ENCODE peak calls at places on chromosomes 1 and 21, in eight cellular contexts. One of them, this sample, is unnamed.

GRCh38 chr1:56626546-56626945 is 18.6 kb upstream of the PRKAA2 start:
- DNase-seq in memory B cell: no peak
- DNase-seq in activated T-helper 2 cell treated with anti-CD3 and anti-CD28 coated beads, Interferon-gamma antibody, Interleukin-2, Interleukin-4, amounts not matched to agents 10 μg/mL and 5 μg/mL and 100 μg/mL, durations not matched to agents 14 hours and 24 hours and 36 hours: no peak
- DNase-seq in AG08396: no peak
- DNase-seq in Right ventricle myocardium inferior: no peak
- DNase-seq in substantia nigra: no peak
- DNase-seq in ascending aorta: no peak
- DNase-seq in Peyer's patch: no peak
- DNase-seq in this sample: no peak

GRCh38 chr1:47491341-47491753 is 53.5 kb downstream of the FOXD2 start:
- DNase-seq in activated T-helper 2 cell treated with anti-CD3 and anti-CD28 coated beads, Interferon-gamma antibody, Interleukin-2, Interleukin-4, amounts not matched to agents 10 μg/mL and 5 μg/mL and 100 μg/mL, durations not matched to agents 14 hours and 24 hours and 36 hours: no peak
- DNase-seq in Right ventricle myocardium inferior: peak; percentile 37
- DNase-seq in ascending aorta: no peak
- DNase-seq in substantia nigra: no peak
- DNase-seq in AG08396: no peak
- DNase-seq in Peyer's patch: no peak
- DNase-seq in memory B cell: no peak
- DNase-seq in this sample: no peak

GRCh38 chr1:1374068-1374860 is 743 bp downstream of the AURKAIP1 start:
- DNase-seq in activated T-helper 2 cell treated with anti-CD3 and anti-CD28 coated beads, Interferon-gamma antibody, Interleukin-2, Interleukin-4, amounts not matched to agents 10 μg/mL and 5 μg/mL and 100 μg/mL, durations not matched to agents 14 hours and 24 hours and 36 hours: no peak
- DNase-seq in AG08396: no peak
- DNase-seq in Peyer's patch: no peak
- DNase-seq in ascending aorta: peak; percentile 64
- DNase-seq in substantia nigra: no peak
- DNase-seq in memory B cell: no peak
- DNase-seq in Right ventricle myocardium inferior: peak; percentile 63
- DNase-seq in this sample: peak; percentile 76

GRCh38 chr1:158329807-158330206 is 1.5 kb downstream of the CD1B start:
- DNase-seq in Right ventricle myocardium inferior: no peak
- DNase-seq in AG08396: no peak
- DNase-seq in Peyer's patch: peak; percentile 55
- DNase-seq in memory B cell: no peak
- DNase-seq in ascending aorta: no peak
- DNase-seq in activated T-helper 2 cell treated with anti-CD3 and anti-CD28 coated beads, Interferon-gamma antibody, Interleukin-2, Interleukin-4, amounts not matched to agents 10 μg/mL and 5 μg/mL and 100 μg/mL, durations not matched to agents 14 hours and 24 hours and 36 hours: no peak
- DNase-seq in substantia nigra: no peak
- DNase-seq in this sample: peak; percentile 52

GRCh38 chr21:33266784-33267135 is 593 bp downstream of the IL10RB start:
- DNase-seq in AG08396: peak; percentile 20
- DNase-seq in activated T-helper 2 cell treated with anti-CD3 and anti-CD28 coated beads, Interferon-gamma antibody, Interleukin-2, Interleukin-4, amounts not matched to agents 10 μg/mL and 5 μg/mL and 100 μg/mL, durations not matched to agents 14 hours and 24 hours and 36 hours: no peak
- DNase-seq in Peyer's patch: peak; percentile 67
- DNase-seq in Right ventricle myocardium inferior: no peak
- DNase-seq in substantia nigra: no peak
- DNase-seq in memory B cell: no peak
- DNase-seq in ascending aorta: no peak
- DNase-seq in this sample: peak; percentile 73

GRCh38 chr1:25523512-25523911 is 19.9 kb upstream of the LDLRAP1 start:
- DNase-seq in Right ventricle myocardium inferior: no peak
- DNase-seq in AG08396: no peak
- DNase-seq in memory B cell: no peak
- DNase-seq in substantia nigra: no peak
- DNase-seq in Peyer's patch: no peak
- DNase-seq in activated T-helper 2 cell treated with anti-CD3 and anti-CD28 coated beads, Interferon-gamma antibody, Interleukin-2, Interleukin-4, amounts not matched to agents 10 μg/mL and 5 μg/mL and 100 μg/mL, durations not matched to agents 14 hours and 24 hours and 36 hours: no peak
- DNase-seq in ascending aorta: no peak
- DNase-seq in this sample: no peak

GRCh38 chr1:58881471-58881994 is 97.7 kb upstream of the JUN start:
- DNase-seq in AG08396: peak; percentile 49
- DNase-seq in Peyer's patch: peak; percentile 92
- DNase-seq in Right ventricle myocardium inferior: no peak
- DNase-seq in memory B cell: no peak
- DNase-seq in activated T-helper 2 cell treated with anti-CD3 and anti-CD28 coated beads, Interferon-gamma antibody, Interleukin-2, Interleukin-4, amounts not matched to agents 10 μg/mL and 5 μg/mL and 100 μg/mL, durations not matched to agents 14 hours and 24 hours and 36 hours: no peak
- DNase-seq in substantia nigra: no peak
- DNase-seq in ascending aorta: peak; percentile 81
- DNase-seq in this sample: no peak

GRCh38 chr1:152170287-152170933 is 11.4 kb upstream of the RPTN start:
- DNase-seq in activated T-helper 2 cell treated with anti-CD3 and anti-CD28 coated beads, Interferon-gamma antibody, Interleukin-2, Interleukin-4, amounts not matched to agents 10 μg/mL and 5 μg/mL and 100 μg/mL, durations not matched to agents 14 hours and 24 hours and 36 hours: no peak
- DNase-seq in substantia nigra: no peak
- DNase-seq in Peyer's patch: no peak
- DNase-seq in AG08396: no peak
- DNase-seq in ascending aorta: no peak
- DNase-seq in Right ventricle myocardium inferior: no peak
- DNase-seq in memory B cell: no peak
- DNase-seq in this sample: no peak

GRCh38 chr1:205750683-205751651 is 985 bp upstream of the NUCKS1 start:
- DNase-seq in AG08396: no peak
- DNase-seq in activated T-helper 2 cell treated with anti-CD3 and anti-CD28 coated beads, Interferon-gamma antibody, Interleukin-2, Interleukin-4, amounts not matched to agents 10 μg/mL and 5 μg/mL and 100 μg/mL, durations not matched to agents 14 hours and 24 hours and 36 hours: no peak
- DNase-seq in memory B cell: no peak
- DNase-seq in Peyer's patch: no peak
- DNase-seq in ascending aorta: no peak
- DNase-seq in substantia nigra: no peak
- DNase-seq in Right ventricle myocardium inferior: no peak
- DNase-seq in this sample: peak; percentile 43

GRCh38 chr1:100896481-100896982 is 642 bp downstream of the SLC30A7 start:
- DNase-seq in substantia nigra: no peak
- DNase-seq in memory B cell: peak; percentile 57
- DNase-seq in AG08396: peak; percentile 48
- DNase-seq in ascending aorta: no peak
- DNase-seq in Peyer's patch: peak; percentile 63
- DNase-seq in activated T-helper 2 cell treated with anti-CD3 and anti-CD28 coated beads, Interferon-gamma antibody, Interleukin-2, Interleukin-4, amounts not matched to agents 10 μg/mL and 5 μg/mL and 100 μg/mL, durations not matched to agents 14 hours and 24 hours and 36 hours: peak; percentile 57
- DNase-seq in Right ventricle myocardium inferior: no peak
- DNase-seq in this sample: no peak

GRCh38 chr1:176183618-176184017 is 23.5 kb downstream of the COP1 start:
- DNase-seq in activated T-helper 2 cell treated with anti-CD3 and anti-CD28 coated beads, Interferon-gamma antibody, Interleukin-2, Interleukin-4, amounts not matched to agents 10 μg/mL and 5 μg/mL and 100 μg/mL, durations not matched to agents 14 hours and 24 hours and 36 hours: no peak
- DNase-seq in Right ventricle myocardium inferior: no peak
- DNase-seq in ascending aorta: no peak
- DNase-seq in Peyer's patch: no peak
- DNase-seq in memory B cell: no peak
- DNase-seq in AG08396: no peak
- DNase-seq in substantia nigra: no peak
- DNase-seq in this sample: no peak

GRCh38 chr21:41678944-41679343 is 87.9 kb downstream of the RIPK4 start:
- DNase-seq in Peyer's patch: peak; percentile 96
- DNase-seq in ascending aorta: peak; percentile 92
- DNase-seq in memory B cell: no peak
- DNase-seq in activated T-helper 2 cell treated with anti-CD3 and anti-CD28 coated beads, Interferon-gamma antibody, Interleukin-2, Interleukin-4, amounts not matched to agents 10 μg/mL and 5 μg/mL and 100 μg/mL, durations not matched to agents 14 hours and 24 hours and 36 hours: no peak
- DNase-seq in Right ventricle myocardium inferior: peak; percentile 91
- DNase-seq in substantia nigra: peak; percentile 38
- DNase-seq in AG08396: peak; percentile 92
- DNase-seq in this sample: peak; percentile 95

GRCh38 chr1:167654975-167655575 is 25.0 kb downstream of the RCSD1 start:
- DNase-seq in substantia nigra: no peak
- DNase-seq in Peyer's patch: no peak
- DNase-seq in AG08396: no peak
- DNase-seq in Right ventricle myocardium inferior: no peak
- DNase-seq in memory B cell: no peak
- DNase-seq in ascending aorta: no peak
- DNase-seq in activated T-helper 2 cell treated with anti-CD3 and anti-CD28 coated beads, Interferon-gamma antibody, Interleukin-2, Interleukin-4, amounts not matched to agents 10 μg/mL and 5 μg/mL and 100 μg/mL, durations not matched to agents 14 hours and 24 hours and 36 hours: no peak
- DNase-seq in this sample: no peak

GRCh38 chr1:164678289-164678688 is 119.3 kb downstream of the PBX1 start:
- DNase-seq in ascending aorta: no peak
- DNase-seq in Peyer's patch: no peak
- DNase-seq in memory B cell: no peak
- DNase-seq in substantia nigra: no peak
- DNase-seq in activated T-helper 2 cell treated with anti-CD3 and anti-CD28 coated beads, Interferon-gamma antibody, Interleukin-2, Interleukin-4, amounts not matched to agents 10 μg/mL and 5 μg/mL and 100 μg/mL, durations not matched to agents 14 hours and 24 hours and 36 hours: no peak
- DNase-seq in Right ventricle myocardium inferior: no peak
- DNase-seq in AG08396: no peak
- DNase-seq in this sample: no peak

GRCh38 chr1:164660415-164661174 is 101.6 kb downstream of the PBX1 start:
- DNase-seq in memory B cell: no peak
- DNase-seq in substantia nigra: no peak
- DNase-seq in AG08396: no peak
- DNase-seq in ascending aorta: no peak
- DNase-seq in Peyer's patch: no peak
- DNase-seq in activated T-helper 2 cell treated with anti-CD3 and anti-CD28 coated beads, Interferon-gamma antibody, Interleukin-2, Interleukin-4, amounts not matched to agents 10 μg/mL and 5 μg/mL and 100 μg/mL, durations not matched to agents 14 hours and 24 hours and 36 hours: peak; percentile 31
- DNase-seq in Right ventricle myocardium inferior: no peak
- DNase-seq in this sample: no peak

GRCh38 chr1:171142451-171143121 is 42.5 kb upstream of the FMO2 start:
- DNase-seq in Right ventricle myocardium inferior: no peak
- DNase-seq in substantia nigra: no peak
- DNase-seq in activated T-helper 2 cell treated with anti-CD3 and anti-CD28 coated beads, Interferon-gamma antibody, Interleukin-2, Interleukin-4, amounts not matched to agents 10 μg/mL and 5 μg/mL and 100 μg/mL, durations not matched to agents 14 hours and 24 hours and 36 hours: no peak
- DNase-seq in AG08396: peak; percentile 23
- DNase-seq in ascending aorta: peak; percentile 75
- DNase-seq in Peyer's patch: peak; percentile 47
- DNase-seq in memory B cell: no peak
- DNase-seq in this sample: no peak

GRCh38 chr1:223328566-223328965 is 35.4 kb downstream of the SUSD4 start:
- DNase-seq in AG08396: no peak
- DNase-seq in activated T-helper 2 cell treated with anti-CD3 and anti-CD28 coated beads, Interferon-gamma antibody, Interleukin-2, Interleukin-4, amounts not matched to agents 10 μg/mL and 5 μg/mL and 100 μg/mL, durations not matched to agents 14 hours and 24 hours and 36 hours: no peak
- DNase-seq in memory B cell: no peak
- DNase-seq in Right ventricle myocardium inferior: no peak
- DNase-seq in ascending aorta: no peak
- DNase-seq in Peyer's patch: no peak
- DNase-seq in substantia nigra: no peak
- DNase-seq in this sample: no peak

GRCh38 chr1:159922499-159923202 is 2.7 kb downstream of the TAGLN2 start:
- DNase-seq in Right ventricle myocardium inferior: peak; percentile 89
- DNase-seq in memory B cell: no peak
- DNase-seq in Peyer's patch: peak; percentile 74
- DNase-seq in AG08396: peak; percentile 60
- DNase-seq in substantia nigra: no peak
- DNase-seq in activated T-helper 2 cell treated with anti-CD3 and anti-CD28 coated beads, Interferon-gamma antibody, Interleukin-2, Interleukin-4, amounts not matched to agents 10 μg/mL and 5 μg/mL and 100 μg/mL, durations not matched to agents 14 hours and 24 hours and 36 hours: no peak
- DNase-seq in ascending aorta: peak; percentile 82
- DNase-seq in this sample: peak; percentile 88

GRCh38 chr21:42787613-42788012 is 91.7 kb downstream of the WDR4 start:
- DNase-seq in Peyer's patch: no peak
- DNase-seq in memory B cell: no peak
- DNase-seq in ascending aorta: no peak
- DNase-seq in activated T-helper 2 cell treated with anti-CD3 and anti-CD28 coated beads, Interferon-gamma antibody, Interleukin-2, Interleukin-4, amounts not matched to agents 10 μg/mL and 5 μg/mL and 100 μg/mL, durations not matched to agents 14 hours and 24 hours and 36 hours: no peak
- DNase-seq in AG08396: no peak
- DNase-seq in substantia nigra: no peak
- DNase-seq in Right ventricle myocardium inferior: no peak
- DNase-seq in this sample: no peak

GRCh38 chr21:27371688-27372331 is 404.9 kb upstream of the ADAMTS5 start:
- DNase-seq in Right ventricle myocardium inferior: no peak
- DNase-seq in AG08396: no peak
- DNase-seq in memory B cell: no peak
- DNase-seq in ascending aorta: no peak
- DNase-seq in substantia nigra: no peak
- DNase-seq in Peyer's patch: no peak
- DNase-seq in activated T-helper 2 cell treated with anti-CD3 and anti-CD28 coated beads, Interferon-gamma antibody, Interleukin-2, Interleukin-4, amounts not matched to agents 10 μg/mL and 5 μg/mL and 100 μg/mL, durations not matched to agents 14 hours and 24 hours and 36 hours: no peak
- DNase-seq in this sample: no peak

GRCh38 chr1:218516526-218516925 is 171.4 kb downstream of the TGFB2 start:
- DNase-seq in AG08396: no peak
- DNase-seq in Right ventricle myocardium inferior: no peak
- DNase-seq in substantia nigra: no peak
- DNase-seq in activated T-helper 2 cell treated with anti-CD3 and anti-CD28 coated beads, Interferon-gamma antibody, Interleukin-2, Interleukin-4, amounts not matched to agents 10 μg/mL and 5 μg/mL and 100 μg/mL, durations not matched to agents 14 hours and 24 hours and 36 hours: no peak
- DNase-seq in memory B cell: no peak
- DNase-seq in ascending aorta: no peak
- DNase-seq in Peyer's patch: no peak
- DNase-seq in this sample: no peak